ENCODE peak calls at places on chromosome 5, in seven cellular contexts. Q is hepatocyte, S is neural progenitor cell, O is mammary epithelial cell, P is IMR-90, D is PC-9, J is fibroblast of lung. V is an unnamed sample.
A peak's percentile ranks its signal among the peaks of the same experiment; 100 is the strongest.

GRCh38 chr5:151002681-151003502 is 17.5 kb upstream of the GPX3 start:
- DNase-seq in Q (no peak), S (no peak), O (no peak), P (no peak), D (no peak), J (no peak), V (no peak)

GRCh38 chr5:139131062-139131856 is 66.9 kb downstream of the SIL1 start:
- DNase-seq in Q (peak; percentile 45), S (peak; percentile 49), O (no peak), P (peak; percentile 39), D (no peak), J (peak; percentile 74), V (peak; percentile 79)

GRCh38 chr5:90201923-90202322 is 207.6 kb downstream of the CETN3 start:
- DNase-seq in Q (no peak), S (no peak), O (peak; percentile 83), P (no peak), D (peak; percentile 51), J (peak; percentile 93), V (no peak)

GRCh38 chr5:127400524-127400923 is 109.9 kb downstream of the MEGF10 start:
- DNase-seq in Q (no peak), S (no peak), O (peak; percentile 0), P (no peak), D (no peak), J (no peak), V (no peak)

GRCh38 chr5:150522504-150523464 is 14.9 kb downstream of the NDST1 start:
- DNase-seq in Q (peak; percentile 68), S (no peak), O (no peak), P (no peak), D (peak; percentile 31), J (no peak), V (no peak)

GRCh38 chr5:108749130-108749861 is 1.6 kb downstream of the FER start:
- DNase-seq in Q (peak; percentile 84), S (no peak), O (peak; percentile 41), P (no peak), D (no peak), J (peak; percentile 30), V (peak; percentile 81)

GRCh38 chr5:61051267-61051666 is 106.3 kb downstream of the NDUFAF2 start:
- DNase-seq in Q (peak; percentile 20), S (no peak), O (peak; percentile 43), P (peak; percentile 73), D (peak; percentile 70), J (peak; percentile 72), V (no peak)

GRCh38 chr5:133362438-133362837 is 249.9 kb downstream of the FSTL4 start:
- DNase-seq in Q (no peak), S (no peak), O (no peak), P (no peak), D (no peak), J (no peak), V (no peak)

GRCh38 chr5:77066823-77067442 is 20.2 kb downstream of the ZBED3 start:
- DNase-seq in Q (no peak), S (no peak), O (peak; percentile 74), P (peak; percentile 91), D (no peak), J (peak; percentile 68), V (peak; percentile 60)

GRCh38 chr5:172505403-172505759 is 51.1 kb upstream of the SH3PXD2B start:
- DNase-seq in Q (no peak), S (no peak), O (no peak), P (no peak), D (no peak), J (no peak), V (no peak)

GRCh38 chr5:92471861-92472260 is 1088.7 kb upstream of the ARRDC3 start:
- DNase-seq in Q (no peak), S (no peak), O (no peak), P (no peak), D (no peak), J (no peak), V (no peak)

GRCh38 chr5:139232161-139232724 is 34.1 kb upstream of the SIL1 start:
- DNase-seq in Q (peak; percentile 15), S (no peak), O (peak; percentile 95), P (no peak), D (no peak), J (peak; percentile 41), V (peak; percentile 48)

GRCh38 chr5:177982956-177983355 is 13.1 kb downstream of the PROP1 start:
- DNase-seq in Q (no peak), S (no peak), O (no peak), P (no peak), D (no peak), J (no peak), V (peak; percentile 80)
- H3K4me2 ChIP-seq in Q (no peak overlapping the region), S (no peak overlapping the region), O (no peak overlapping the region), P (no peak overlapping the region), D (no peak overlapping the region), J (no peak overlapping the region), V (no peak overlapping the region)

DNA sequence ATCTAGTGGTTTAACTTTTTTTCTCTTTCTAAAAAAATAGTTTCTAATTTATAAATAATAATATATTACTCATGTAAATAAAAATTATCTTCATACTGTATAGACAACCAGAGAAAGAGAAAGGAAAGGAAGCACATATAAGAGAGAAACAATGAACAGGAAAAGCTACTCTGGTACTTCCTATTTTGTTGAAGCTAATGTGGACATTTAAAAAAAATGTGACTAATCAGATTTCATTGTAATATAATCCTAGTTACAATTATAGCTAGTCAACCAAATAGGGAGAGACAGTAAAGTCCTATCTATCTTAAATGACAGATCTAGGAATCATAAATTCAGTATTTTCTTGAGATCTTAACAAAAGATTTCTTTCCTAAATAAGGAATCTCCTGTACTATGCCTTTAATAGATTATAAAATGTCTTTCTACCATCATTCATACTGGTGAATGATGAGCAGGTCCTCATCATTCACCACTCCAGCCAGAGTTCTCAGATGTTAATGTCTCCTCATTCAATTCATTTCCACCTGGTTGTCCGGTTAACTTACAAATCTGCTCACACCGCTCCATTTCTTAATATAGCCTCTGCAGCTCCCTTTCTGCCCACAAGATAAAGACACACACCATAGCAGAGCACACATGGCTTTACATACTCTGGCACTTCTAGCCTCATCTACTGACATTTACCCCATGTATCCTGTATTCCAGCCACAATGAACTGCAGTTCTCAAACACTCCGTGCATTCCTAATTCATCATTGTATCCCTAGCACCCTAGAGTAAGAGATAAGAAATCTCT is 30.9 kb downstream of the ZFR start:
- DNase-seq in Q (no peak), S (no peak), O (no peak), P (no peak), D (no peak), J (peak; percentile 58), V (peak; percentile 62)
- H3K36me3 ChIP-seq in Q (peaks cover 4% of the 10 kb centered on the region), S (peaks cover 31% of the 10 kb centered on the region), O (peaks cover 45% of the 10 kb centered on the region), P (peaks cover 31% of the 10 kb centered on the region), D (peaks cover 68% of the 10 kb centered on the region), J (peaks cover 4% of the 10 kb centered on the region), V (peaks cover 44% of the 10 kb centered on the region)

DNA sequence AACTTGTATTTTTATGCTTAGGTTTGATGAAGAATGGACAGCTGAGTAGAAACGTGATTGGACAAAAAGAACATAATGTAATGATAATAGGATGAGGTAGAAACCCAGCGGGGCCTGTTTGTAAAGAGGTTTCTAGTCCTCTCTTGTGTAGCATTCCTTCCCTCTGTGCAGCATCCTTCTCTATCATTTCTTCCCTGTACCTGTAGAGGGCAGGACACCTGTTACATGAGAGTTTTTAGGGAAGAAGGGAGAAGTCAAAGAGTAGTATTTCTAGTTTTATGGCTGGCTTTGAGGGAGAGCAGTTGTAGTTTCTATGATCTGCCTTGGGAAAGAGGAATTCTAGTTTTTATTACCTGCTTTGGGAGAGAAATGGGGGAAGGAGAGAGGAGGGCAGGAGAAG is 162.1 kb upstream of the FST start:
- DNase-seq in Q (no peak), S (peak; percentile 5), O (peak; percentile 49), P (no peak), D (no peak), J (no peak), V (no peak)
- TF ChIP-seq CTCF in Q (peak; percentile 9), S (peak; percentile 41), O (peak; percentile 35), P (no peak), D (peak; percentile 48), J (no peak), V (no peak)

DNA sequence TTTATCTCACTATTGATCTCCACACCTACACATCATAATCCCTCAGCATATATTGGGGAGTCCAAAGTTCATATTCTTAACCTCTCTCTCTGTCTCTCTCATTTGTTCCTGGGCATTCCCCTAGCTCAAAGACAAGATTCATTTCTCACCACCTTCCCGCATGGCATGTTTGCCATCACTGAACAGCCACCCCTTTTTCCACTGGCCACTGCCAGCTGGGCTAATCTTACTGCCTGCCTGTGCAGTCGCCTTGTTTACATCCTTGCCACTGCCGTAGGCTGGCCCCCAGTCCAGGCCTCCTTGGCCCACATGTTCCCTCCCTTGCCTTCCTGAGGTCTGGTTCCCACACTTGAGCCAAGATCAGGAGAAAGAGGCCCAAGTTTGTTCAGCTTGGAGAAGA is 80.3 kb downstream of the PLAC8L1 start:
- DNase-seq in Q (peak; percentile 39), S (no peak), O (no peak), P (no peak), D (no peak), J (no peak), V (no peak)
- H3K4me2 ChIP-seq in Q (peak overlapping the region; percentile 25), S (no peak overlapping the region), O (no peak overlapping the region), P (no peak overlapping the region), D (no peak overlapping the region), J (no peak overlapping the region), V (no peak overlapping the region)

GRCh38 chr5:448061-448765 is 5.2 kb downstream of the EXOC3 start:
- DNase-seq in Q (no peak), S (no peak), O (no peak), P (no peak), D (no peak), J (no peak), V (peak; percentile 57)
- H3K36me3 ChIP-seq in Q (peaks cover 3% of the 10 kb centered on the region), S (peaks cover 11% of the 10 kb centered on the region), O (peaks cover 15% of the 10 kb centered on the region), P (peaks cover 48% of the 10 kb centered on the region), D (peaks cover 69% of the 10 kb centered on the region), J (peaks cover 28% of the 10 kb centered on the region), V (peaks cover 68% of the 10 kb centered on the region)

GRCh38 chr5:142000709-142001484 is 11.9 kb downstream of the GNPDA1 start:
- DNase-seq in Q (no peak), S (peak; percentile 61), O (no peak), P (no peak), D (no peak), J (no peak), V (peak; percentile 80)
- TF ChIP-seq CTCF in Q (peak; percentile 32), S (peak; percentile 52), O (peak; percentile 27), P (peak; percentile 27), D (peak; percentile 39), J (peak; percentile 33), V (peak; percentile 44)

V was measured in osteoblast.